ENCODE peak calls at places on chromosomes 1 and 21, in five cellular contexts. A, X, Y, N and C are unnamed samples.

GRCh38 chr1:174358786-174359453 is 88.8 kb upstream of the GPR52 start:
- DNase-seq in A (no peak), X (no peak), Y (no peak), N (no peak), C (no peak)

GRCh38 chr1:25063591-25064416 is 133.7 kb upstream of the RUNX3 start:
- DNase-seq in A (no peak), X (no peak), Y (peak; percentile 70), N (no peak), C (no peak)

GRCh38 chr1:227049253-227049652 is 109.2 kb downstream of the COQ8A start:
- DNase-seq in A (no peak), X (no peak), Y (no peak), N (no peak), C (no peak)

GRCh38 chr1:85707990-85708825 is at the start of gene ZNHIT6:
- DNase-seq in A (peak; percentile 94), X (peak; percentile 78), Y (peak; percentile 97), N (peak; percentile 81), C (peak; percentile 88)

GRCh38 chr1:37448185-37448584 is 26.2 kb upstream of the ZC3H12A start:
- DNase-seq in A (no peak), X (no peak), Y (no peak), N (no peak), C (no peak)

GRCh38 chr1:116167625-116168276 is 56.6 kb downstream of the MAB21L3 start:
- DNase-seq in A (no peak), X (no peak), Y (no peak), N (no peak), C (no peak)

GRCh38 chr1:155176544-155177071 is 3.0 kb downstream of the TRIM46 start:
- DNase-seq in A (peak; percentile 71), X (peak; percentile 35), Y (peak; percentile 86), N (peak; percentile 93), C (peak; percentile 62)

GRCh38 chr21:41903559-41904351 is 24.6 kb upstream of the PRDM15 start:
- DNase-seq in A (no peak), X (no peak), Y (no peak), N (no peak), C (no peak)

GRCh38 chr1:27724961-27725373 is 794 bp upstream of the FAM76A start:
- DNase-seq in A (no peak), X (no peak), Y (no peak), N (no peak), C (no peak)

GRCh38 chr21:41365377-41366107 is 3.7 kb downstream of the MX2 start:
- DNase-seq in A (no peak), X (no peak), Y (peak; percentile 13), N (no peak), C (no peak)

GRCh38 chr1:35807614-35808375 is at the start of gene AGO4:
- DNase-seq in A (no peak), X (peak; percentile 15), Y (peak; percentile 57), N (peak; percentile 58), C (no peak)

GRCh38 chr1:149936992-149937705 is 470 bp upstream of the MTMR11 start:
- DNase-seq in A (peak; percentile 69), X (no peak), Y (no peak), N (no peak), C (no peak)

GRCh38 chr1:67931198-67931597 is 97.9 kb upstream of the GNG12 start:
- DNase-seq in A (no peak), X (no peak), Y (no peak), N (no peak), C (no peak)

GRCh38 chr1:223135176-223135575 is 7.9 kb downstream of the TLR5 start:
- DNase-seq in A (peak; percentile 50), X (no peak), Y (no peak), N (no peak), C (no peak)

GRCh38 chr21:15042531-15042930 is 22.3 kb downstream of the NRIP1 start:
- DNase-seq in A (no peak), X (no peak), Y (no peak), N (no peak), C (no peak)

GRCh38 chr1:28518745-28519341 is 13.0 kb downstream of the RCC1 start:
- DNase-seq in A (no peak), X (no peak), Y (no peak), N (peak; percentile 63), C (no peak)

GRCh38 chr1:91725961-91726704 is 159.8 kb downstream of the TGFBR3 start:
- DNase-seq in A (peak; percentile 18), X (no peak), Y (peak; percentile 70), N (no peak), C (no peak)

GRCh38 chr1:206885341-206886060 is 11.7 kb upstream of the IL24 start:
- DNase-seq in A (no peak), X (no peak), Y (no peak), N (no peak), C (no peak)

GRCh38 chr1:119674110-119674509 is 26.0 kb upstream of the ZNF697 start:
- DNase-seq in A (no peak), X (no peak), Y (no peak), N (no peak), C (no peak)

GRCh38 chr1:53517821-53518352 is 58.7 kb downstream of the DMRTB1 start:
- DNase-seq in A (no peak), X (no peak), Y (no peak), N (no peak), C (no peak)

GRCh38 chr1:180743868-180744267 is 112.0 kb downstream of the XPR1 start:
- DNase-seq in A (no peak), X (no peak), Y (no peak), N (no peak), C (no peak)

GRCh38 chr1:79380078-79380477 is 373.5 kb upstream of the ADGRL4 start:
- DNase-seq in A (no peak), X (no peak), Y (no peak), N (no peak), C (no peak)

GRCh38 chr21:41460578-41461527 is 34.8 kb downstream of the MX1 start:
- DNase-seq in A (peak; percentile 68), X (no peak), Y (peak; percentile 66), N (peak; percentile 51), C (peak; percentile 14)

GRCh38 chr21:34690793-34691175 is 22.0 kb downstream of the CLIC6 start:
- DNase-seq in A (no peak), X (no peak), Y (no peak), N (no peak), C (no peak)

GRCh38 chr1:28249013-28249870 is 10.1 kb upstream of the SESN2 start:
- DNase-seq in A (peak; percentile 87), X (no peak), Y (no peak), N (peak; percentile 35), C (no peak)

GRCh38 chr1:42003433-42003832 is 84.7 kb upstream of the HIVEP3 start:
- DNase-seq in A (peak; percentile 44), X (no peak), Y (no peak), N (no peak), C (no peak)

GRCh38 chr1:92327794-92328193 is 28.9 kb downstream of the RPAP2 start:
- DNase-seq in A (no peak), X (no peak), Y (no peak), N (no peak), C (no peak)

GRCh38 chr1:2343023-2343935 is 48.1 kb downstream of the MORN1 start:
- DNase-seq in A (no peak), X (no peak), Y (no peak), N (no peak), C (no peak)

GRCh38 chr1:216168481-216169005 is 254.7 kb downstream of the USH2A start:
- DNase-seq in A (no peak), X (no peak), Y (no peak), N (no peak), C (no peak)

GRCh38 chr1:84632975-84633427 is 57.3 kb downstream of the SSX2IP start:
- DNase-seq in A (peak; percentile 37), X (no peak), Y (no peak), N (no peak), C (no peak)

GRCh38 chr1:28761189-28761588 is 24.4 kb downstream of the YTHDF2 start:
- DNase-seq in A (no peak), X (no peak), Y (no peak), N (no peak), C (no peak)

GRCh38 chr1:52919720-52920199 is 1.8 kb downstream of the ECHDC2 start:
- DNase-seq in A (no peak), X (no peak), Y (no peak), N (no peak), C (no peak)

GRCh38 chr1:44826375-44827196 is 16.5 kb downstream of the PTCH2 start:
- DNase-seq in A (no peak), X (no peak), Y (no peak), N (no peak), C (no peak)

GRCh38 chr1:16296643-16297042 is 55.6 kb downstream of the FBXO42 start:
- DNase-seq in A (no peak), X (no peak), Y (no peak), N (no peak), C (no peak)